ENCODE peak calls at places on chromosomes 13 and 19, in eight cellular contexts. D is stimulated activated naive B cell treated with anti-CD40 and anti-IgM and Interleukin-4, amounts not matched to agents 10 μg/mL and 1 μg/mL and 100 μg/mL, for 72 hours; Y is IMR-90; P is NCI-H1417; Q is stimulated activated CD8-positive, alpha-beta memory T cell treated with anti-CD3 and anti-CD28 coated beads, Interleukin-7, amount 100 ng/mL, for 1 hour; B is mucosa of gallbladder; U is T follicular helper cell; C is SHP77. T is an unnamed sample.

GRCh38 chr13:95624020-95624419 is 20.5 kb downstream of the DZIP1 start:
- DNase-seq in D (no peak), Y (peak), P (peak), Q (no peak), B (peak), U (no peak), C (peak), T (no peak)

GRCh38 chr13:23183292-23183691 is 2.5 kb downstream of the SGCG start:
- DNase-seq in D (no peak), Y (no peak), P (no peak), Q (no peak), B (no peak), U (no peak), C (no peak), T (no peak)

GRCh38 chr19:3983542-3983914 is 1.7 kb downstream of the EEF2 start:
- DNase-seq in D (no peak), Y (no peak), P (no peak), Q (no peak), B (no peak), U (no peak), C (no peak), T (no peak)

GRCh38 chr19:35090160-35090794 is 25.3 kb upstream of the FXYD3 start:
- DNase-seq in D (no peak), Y (peak), P (no peak), Q (no peak), B (peak), U (peak), C (peak), T (peak)

GRCh38 chr19:34411216-34411615 is 7.0 kb downstream of the PDCD2L start:
- DNase-seq in D (no peak), Y (no peak), P (no peak), Q (no peak), B (no peak), U (no peak), C (no peak), T (no peak)

GRCh38 chr19:50858896-50859295 is 4.2 kb downstream of the KLK3 start:
- DNase-seq in D (no peak), Y (no peak), P (peak), Q (no peak), B (no peak), U (no peak), C (peak), T (no peak)

GRCh38 chr13:106630650-106631049 is 62.7 kb upstream of the ARGLU1 start:
- DNase-seq in D (no peak), Y (no peak), P (no peak), Q (no peak), B (no peak), U (no peak), C (no peak), T (no peak)

GRCh38 chr19:23283925-23284324 is 33.7 kb upstream of the ZNF724 start:
- DNase-seq in D (peak), Y (peak), P (peak), Q (peak), B (peak), U (peak), C (peak), T (peak)

GRCh38 chr13:110971486-110971885 is 56.6 kb upstream of the ANKRD10 start:
- DNase-seq in D (no peak), Y (no peak), P (no peak), Q (no peak), B (no peak), U (no peak), C (no peak), T (no peak)

GRCh38 chr19:13700621-13701020 is 63.7 kb upstream of the MRI1 start:
- DNase-seq in D (no peak), Y (no peak), P (no peak), Q (no peak), B (no peak), U (no peak), C (no peak), T (no peak)

GRCh38 chr13:77429320-77430142 is 102.6 kb upstream of the MYCBP2 start:
- DNase-seq in D (peak), Y (no peak), P (no peak), Q (no peak), B (no peak), U (no peak), C (no peak), T (no peak)

GRCh38 chr13:76620036-76620435 is 266.2 kb downstream of the KCTD12 start:
- DNase-seq in D (no peak), Y (no peak), P (no peak), Q (no peak), B (no peak), U (no peak), C (no peak), T (no peak)

GRCh38 chr13:27293873-27294515 is 23.4 kb downstream of the RASL11A start:
- DNase-seq in D (no peak), Y (no peak), P (no peak), Q (no peak), B (no peak), U (no peak), C (no peak), T (no peak)

GRCh38 chr19:10334340-10335148 is 1.2 kb upstream of the RAVER1 start:
- DNase-seq in D (no peak), Y (peak), P (peak), Q (no peak), B (peak), U (peak), C (peak), T (no peak)

GRCh38 chr13:32911506-32911905 is 104.7 kb upstream of the KL start:
- DNase-seq in D (no peak), Y (peak), P (peak), Q (no peak), B (no peak), U (no peak), C (peak), T (no peak)

GRCh38 chr13:63208811-63209210 is 1793.2 kb upstream of the PCDH20 start:
- DNase-seq in D (no peak), Y (peak), P (no peak), Q (no peak), B (no peak), U (no peak), C (no peak), T (no peak)

GRCh38 chr19:2235396-2236284 is 489 bp downstream of the PLEKHJ1 start:
- DNase-seq in D (no peak), Y (no peak), P (peak), Q (no peak), B (peak), U (no peak), C (peak), T (no peak)

GRCh38 chr13:34926513-34926912 is 15.6 kb upstream of the NBEA start:
- DNase-seq in D (no peak), Y (peak), P (no peak), Q (no peak), B (no peak), U (no peak), C (no peak), T (no peak)

GRCh38 chr13:33045829-33046592 is 29.8 kb downstream of the KL start:
- DNase-seq in D (no peak), Y (no peak), P (no peak), Q (no peak), B (no peak), U (no peak), C (no peak), T (no peak)

GRCh38 chr13:25406377-25406776 is 34.6 kb downstream of the ATP8A2 start:
- DNase-seq in D (no peak), Y (no peak), P (peak), Q (no peak), B (no peak), U (no peak), C (no peak), T (no peak)

GRCh38 chr13:67343777-67344176 is 113.6 kb upstream of the PCDH9 start:
- DNase-seq in D (no peak), Y (no peak), P (no peak), Q (no peak), B (peak), U (no peak), C (no peak), T (no peak)

GRCh38 chr19:16330368-16330801 is 5.8 kb downstream of the KLF2 start:
- DNase-seq in D (peak), Y (peak), P (no peak), Q (peak), B (peak), U (peak), C (no peak), T (peak)

GRCh38 chr19:15330801-15331418 is 1.4 kb downstream of the BRD4 start:
- DNase-seq in D (no peak), Y (peak), P (no peak), Q (no peak), B (no peak), U (no peak), C (no peak), T (peak)

GRCh38 chr19:28618504-28618903 is 594.4 kb downstream of the UQCRFS1 start:
- DNase-seq in D (no peak), Y (no peak), P (no peak), Q (no peak), B (no peak), U (no peak), C (no peak), T (no peak)

GRCh38 chr19:1064661-1065605 is 2.0 kb upstream of the ARHGAP45 start:
- DNase-seq in D (no peak), Y (peak), P (peak), Q (no peak), B (peak), U (peak), C (peak), T (peak)

GRCh38 chr13:104837756-104838155 is 1697.7 kb downstream of the EFNB2 start:
- DNase-seq in D (no peak), Y (no peak), P (no peak), Q (no peak), B (no peak), U (no peak), C (no peak), T (no peak)

GRCh38 chr13:105008606-105009005 is 1526.9 kb downstream of the EFNB2 start:
- DNase-seq in D (no peak), Y (no peak), P (no peak), Q (no peak), B (no peak), U (no peak), C (no peak), T (no peak)

GRCh38 chr13:97308735-97309429 is 86.7 kb downstream of the MBNL2 start:
- DNase-seq in D (no peak), Y (peak), P (no peak), Q (no peak), B (no peak), U (no peak), C (no peak), T (no peak)

GRCh38 chr19:28710278-28710677 is 502.7 kb downstream of the UQCRFS1 start:
- DNase-seq in D (no peak), Y (peak), P (peak), Q (no peak), B (no peak), U (no peak), C (peak), T (no peak)